ENCODE peak calls at places on chromosome 12, in five cellular contexts. D, I, V, G and H are unnamed samples.

GRCh38 chr12:54239568-54239967 is 40.4 kb downstream of the CBX5 start:
- DNase-seq in V (no peak), G (no peak), I (no peak), D (no peak), H (no peak)

GRCh38 chr12:44654641-44655625 is 221.2 kb downstream of the NELL2 start:
- DNase-seq in G (no peak), D (no peak), V (no peak), I (no peak), H (no peak)

GRCh38 chr12:49750027-49750977 is 8.9 kb downstream of the TMBIM6 start:
- DNase-seq in I (no peak), D (no peak), V (peak), G (peak), H (no peak)

GRCh38 chr12:9237286-9237685 is 29.1 kb upstream of the PZP start:
- DNase-seq in D (no peak), G (no peak), I (no peak), V (no peak), H (no peak)

GRCh38 chr12:27705263-27705662 is 5.4 kb upstream of the MRPS35 start:
- DNase-seq in I (no peak), G (no peak), V (no peak), D (no peak), H (no peak)

GRCh38 chr12:13727707-13728147 is 253.7 kb downstream of the GRIN2B start:
- DNase-seq in G (no peak), V (no peak), I (no peak), D (no peak), H (no peak)

GRCh38 chr12:41681898-41682297 is 462.8 kb downstream of the GXYLT1 start:
- DNase-seq in I (no peak), D (no peak), G (no peak), V (no peak), H (no peak)

GRCh38 chr12:96392397-96392796 is 7.8 kb downstream of the CDK17 start:
- DNase-seq in I (no peak), G (no peak), D (no peak), V (no peak), H (no peak)

GRCh38 chr12:48131517-48131916 is 12.4 kb downstream of the PFKM start:
- DNase-seq in D (no peak), I (no peak), V (no peak), G (no peak), H (no peak)

GRCh38 chr12:56581418-56582145 is 48.5 kb downstream of the BAZ2A start:
- DNase-seq in D (no peak), I (no peak), G (no peak), V (peak), H (no peak)

GRCh38 chr12:3680919-3681594 is 71.9 kb downstream of the CRACR2A start:
- DNase-seq in V (peak), D (no peak), I (peak), G (no peak), H (peak)

GRCh38 chr12:52232233-52232915 is 669 bp upstream of the KRT7 start:
- DNase-seq in D (no peak), G (no peak), V (no peak), I (no peak), H (no peak)

GRCh38 chr12:112973712-112974305 is 4.5 kb upstream of the OAS2 start:
- DNase-seq in G (no peak), V (no peak), D (no peak), I (no peak), H (no peak)

GRCh38 chr12:129659927-129660326 is 243.9 kb downstream of the TMEM132D start:
- DNase-seq in G (peak), D (no peak), I (no peak), V (peak), H (peak)

GRCh38 chr12:103495783-103496456 is at the start of gene C12orf42:
- DNase-seq in V (peak), G (no peak), D (no peak), I (no peak), H (peak)

GRCh38 chr12:6373022-6373787 is 2.2 kb downstream of the SCNN1A start:
- DNase-seq in I (peak), G (no peak), D (no peak), V (no peak), H (peak)

GRCh38 chr12:88627501-88627900 is 47.2 kb upstream of the KITLG start:
- DNase-seq in I (no peak), D (no peak), G (no peak), V (peak), H (no peak)

GRCh38 chr12:29316772-29317171 is 64.2 kb downstream of the ERGIC2 start:
- DNase-seq in D (no peak), G (no peak), V (peak), I (peak), H (no peak)

GRCh38 chr12:75660107-75660530 is 148.7 kb upstream of the KRR1 start:
- DNase-seq in I (no peak), G (no peak), V (peak), D (no peak), H (no peak)

GRCh38 chr12:101781834-101782543 is 42.7 kb upstream of the SYCP3 start:
- DNase-seq in I (no peak), D (no peak), V (peak), G (no peak), H (no peak)

GRCh38 chr12:63949902-63950301 is 105.4 kb downstream of the SRGAP1 start:
- DNase-seq in D (peak), V (peak), G (no peak), I (no peak), H (no peak)

GRCh38 chr12:99045158-99045557 is 400.1 kb downstream of the APAF1 start:
- DNase-seq in I (no peak), V (no peak), D (no peak), G (no peak), H (no peak)

GRCh38 chr12:123150804-123151678 is at the start of gene PITPNM2:
- DNase-seq in V (peak), G (no peak), D (peak), I (peak), H (peak)

GRCh38 chr12:87756721-87757120 is 272.5 kb downstream of the C12orf50 start:
- DNase-seq in I (no peak), D (no peak), G (no peak), V (peak), H (no peak)

GRCh38 chr12:3088251-3088650 is 11.1 kb downstream of the TSPAN9 start:
- DNase-seq in V (no peak), G (no peak), I (no peak), D (no peak), H (no peak)

GRCh38 chr12:124917135-124917840 is 2.8 kb upstream of the UBC start:
- DNase-seq in V (peak), G (peak), I (peak), D (no peak), H (peak)

GRCh38 chr12:93198086-93198485 is 179.6 kb upstream of the NUDT4 start:
- DNase-seq in G (no peak), I (peak), D (no peak), V (peak), H (no peak)

GRCh38 chr12:40911676-40912075 is 219.4 kb downstream of the CNTN1 start:
- DNase-seq in G (no peak), I (no peak), V (no peak), D (no peak), H (no peak)

GRCh38 chr12:125657681-125658080 is 592.4 kb downstream of the AACS start:
- DNase-seq in V (no peak), G (no peak), I (no peak), D (no peak), H (no peak)

GRCh38 chr12:106386836-106387555 is 29.4 kb downstream of the POLR3B start:
- DNase-seq in G (no peak), D (no peak), I (no peak), V (peak), H (no peak)

GRCh38 chr12:452667-453210 is 7.0 kb upstream of the B4GALNT3 start:
- DNase-seq in G (no peak), V (no peak), D (no peak), I (no peak), H (peak)

GRCh38 chr12:6307521-6307920 is 3.0 kb upstream of the PLEKHG6 start:
- DNase-seq in I (no peak), G (no peak), D (no peak), V (no peak), H (no peak)

GRCh38 chr12:71865166-71865713 is 25.7 kb downstream of the TBC1D15 start:
- DNase-seq in V (peak), D (no peak), I (no peak), G (peak), H (no peak)

GRCh38 chr12:53652366-53652765 is 23.5 kb downstream of the ATP5MC2 start:
- DNase-seq in I (no peak), D (no peak), V (peak), G (no peak), H (no peak)

GRCh38 chr12:75908961-75909699 is 122.4 kb downstream of the PHLDA1 start:
- DNase-seq in I (peak), V (peak), D (no peak), G (peak), H (no peak)

GRCh38 chr12:80681-81190 is 14.2 kb downstream of the IQSEC3 start:
- DNase-seq in G (no peak), I (no peak), V (no peak), D (no peak), H (no peak)